ENCODE peak calls at places on chromosomes 16 and 17, in seven cellular contexts. Y is CD14-positive monocyte; M is anterior cingulate cortex; T is tibial artery; W is ascending aorta; U is HEK293T; X is stimulated activated CD4-positive, alpha-beta T cell treated with anti-CD3 and anti-CD28 coated beads, Interleukin-4, amount 100 ng/mL, for 24 hours. R is an unnamed sample.

GRCh38 chr16:85086347-85087291 is 25.7 kb downstream of the CIBAR2 start:
- DNase-seq in U (peak), T (peak), M (no peak), Y (no peak), X (peak), W (peak), R (peak)

GRCh38 chr16:82452002-82452741 is 174.6 kb upstream of the CDH13 start:
- DNase-seq in W (no peak), T (no peak), M (no peak), X (no peak), U (no peak), Y (no peak), R (no peak)

GRCh38 chr16:21563676-21564075 is 35.7 kb upstream of the METTL9 start:
- DNase-seq in X (no peak), W (no peak), U (no peak), M (no peak), T (no peak), Y (no peak), R (no peak)

GRCh38 chr17:40145476-40145875 is 5.1 kb downstream of the CASC3 start:
- DNase-seq in Y (no peak), M (no peak), T (no peak), W (no peak), X (no peak), U (no peak), R (no peak)

GRCh38 chr17:75596320-75597087 is 8.9 kb downstream of the MYO15B start:
- DNase-seq in U (no peak), M (no peak), Y (no peak), T (peak), W (no peak), X (no peak), R (no peak)

GRCh38 chr16:89093602-89094251 is at the start of gene ACSF3:
- DNase-seq in T (peak), M (peak), X (peak), Y (no peak), U (peak), W (no peak), R (peak)

GRCh38 chr17:31067699-31068184 is 27.0 kb upstream of the NF1 start:
- DNase-seq in W (no peak), Y (no peak), X (no peak), T (no peak), U (no peak), M (no peak), R (no peak)

GRCh38 chr16:31273676-31274075 is 13.9 kb downstream of the ITGAM start:
- DNase-seq in U (no peak), X (no peak), W (no peak), Y (no peak), T (no peak), M (no peak), R (no peak)

GRCh38 chr17:40777971-40778370 is 4.4 kb downstream of the KRT27 start:
- DNase-seq in W (no peak), Y (no peak), U (no peak), M (no peak), X (no peak), T (no peak), R (no peak)

GRCh38 chr17:50691550-50692447 is 15.9 kb downstream of the ANKRD40 start:
- DNase-seq in T (no peak), U (no peak), W (no peak), M (no peak), Y (no peak), X (no peak), R (no peak)

GRCh38 chr16:17557480-17557879 is 86.7 kb upstream of the XYLT1 start:
- DNase-seq in X (no peak), M (no peak), T (no peak), Y (no peak), W (no peak), U (no peak), R (no peak)